ENCODE peak calls at places on chromosome X, in seven cellular contexts. One of them, this sample, is unnamed. For H3K4me1, the result is how much of the 10 kb centered on the place peaks cover.

GRCh38 chrX:53494427-53494826 is 60.3 kb upstream of the HSD17B10 start:
- DNase-seq in K562: no peak
- DNase-seq in A549: no peak
- DNase-seq in GM12878: no peak
- DNase-seq in SK-N-SH: peak
- DNase-seq in HepG2: no peak
- DNase-seq in H1: no peak
- DNase-seq in this sample: peak

GRCh38 chrX:53714580-53715335 is 28.2 kb upstream of the HUWE1 start:
- DNase-seq in GM12878: peak
- DNase-seq in HepG2: no peak
- DNase-seq in SK-N-SH: no peak
- DNase-seq in K562: no peak
- DNase-seq in H1: no peak
- DNase-seq in A549: no peak
- DNase-seq in this sample: peak

GRCh38 chrX:121876316-121876715 is 828.9 kb downstream of the GLUD2 start:
- DNase-seq in GM12878: no peak
- DNase-seq in SK-N-SH: no peak
- DNase-seq in HepG2: no peak
- DNase-seq in K562: no peak
- DNase-seq in H1: no peak
- DNase-seq in A549: no peak
- DNase-seq in this sample: no peak

GRCh38 chrX:108090474-108091265 is 672 bp downstream of the PSMD10 start:
- DNase-seq in H1: no peak
- DNase-seq in A549: peak
- DNase-seq in GM12878: no peak
- DNase-seq in K562: no peak
- DNase-seq in SK-N-SH: no peak
- DNase-seq in HepG2: peak
- DNase-seq in this sample: peak

GRCh38 chrX:51257490-51257889 is 75.1 kb upstream of the NUDT10 start:
- DNase-seq in K562: no peak
- DNase-seq in H1: no peak
- DNase-seq in GM12878: no peak
- DNase-seq in A549: no peak
- DNase-seq in HepG2: no peak
- DNase-seq in SK-N-SH: no peak
- DNase-seq in this sample: no peak

GRCh38 chrX:12794654-12795053 is 3.4 kb downstream of the PRPS2 start:
- DNase-seq in SK-N-SH: no peak
- DNase-seq in HepG2: no peak
- DNase-seq in A549: no peak
- DNase-seq in K562: no peak
- DNase-seq in GM12878: no peak
- DNase-seq in H1: no peak
- DNase-seq in this sample: no peak

GRCh38 chrX:17052210-17052609 is 105.8 kb downstream of the REPS2 start:
- DNase-seq in HepG2: no peak
- DNase-seq in GM12878: no peak
- DNase-seq in K562: no peak
- DNase-seq in SK-N-SH: no peak
- DNase-seq in A549: no peak
- DNase-seq in H1: no peak
- DNase-seq in this sample: no peak

GRCh38 chrX:68865300-68865699 is 36.5 kb downstream of the EFNB1 start:
- DNase-seq in SK-N-SH: no peak
- DNase-seq in H1: no peak
- DNase-seq in GM12878: no peak
- DNase-seq in K562: no peak
- DNase-seq in A549: no peak
- DNase-seq in HepG2: no peak
- DNase-seq in this sample: no peak

GRCh38 chrX:101081257-101081656 is 2.6 kb downstream of the TMEM35A start:
- DNase-seq in SK-N-SH: no peak
- DNase-seq in A549: no peak
- DNase-seq in GM12878: no peak
- DNase-seq in K562: no peak
- DNase-seq in HepG2: no peak
- DNase-seq in H1: no peak
- DNase-seq in this sample: no peak

GRCh38 chrX:69968956-69969355 is 80.8 kb downstream of the AWAT2 start:
- DNase-seq in GM12878: no peak
- DNase-seq in HepG2: no peak
- DNase-seq in K562: no peak
- DNase-seq in A549: no peak
- DNase-seq in SK-N-SH: no peak
- DNase-seq in H1: no peak
- DNase-seq in this sample: no peak

GRCh38 chrX:141278306-141278705 is 36.0 kb upstream of the SPANXC start:
- DNase-seq in H1: no peak
- DNase-seq in K562: peak
- DNase-seq in GM12878: no peak
- DNase-seq in A549: no peak
- DNase-seq in HepG2: peak
- DNase-seq in SK-N-SH: peak
- DNase-seq in this sample: peak

GRCh38 chrX:19332983-19333382 is 10.7 kb upstream of the PDHA1 start:
- DNase-seq in A549: no peak
- DNase-seq in SK-N-SH: peak
- DNase-seq in K562: no peak
- DNase-seq in GM12878: no peak
- DNase-seq in HepG2: no peak
- DNase-seq in H1: no peak
- DNase-seq in this sample: peak

GRCh38 chrX:45767021-45767491 is 566.4 kb upstream of the DIPK2B start:
- DNase-seq in H1: no peak
- DNase-seq in GM12878: no peak
- DNase-seq in SK-N-SH: no peak
- DNase-seq in A549: no peak
- DNase-seq in HepG2: no peak
- DNase-seq in K562: no peak
- DNase-seq in this sample: peak

GRCh38 chrX:22800360-22800759 is 199.4 kb upstream of the DDX53 start:
- DNase-seq in K562: no peak
- DNase-seq in A549: no peak
- DNase-seq in H1: no peak
- DNase-seq in GM12878: no peak
- DNase-seq in HepG2: no peak
- DNase-seq in SK-N-SH: no peak
- DNase-seq in this sample: peak

GRCh38 chrX:75365243-75365975 is 91.5 kb downstream of the UPRT start:
- DNase-seq in SK-N-SH: no peak
- DNase-seq in H1: no peak
- DNase-seq in K562: no peak
- DNase-seq in A549: no peak
- DNase-seq in GM12878: no peak
- DNase-seq in HepG2: no peak
- DNase-seq in this sample: no peak

GRCh38 chrX:107840971-107841370 is 15.3 kb downstream of the MID2 start:
- DNase-seq in GM12878: no peak
- DNase-seq in H1: no peak
- DNase-seq in A549: no peak
- DNase-seq in K562: no peak
- DNase-seq in HepG2: no peak
- DNase-seq in SK-N-SH: no peak
- DNase-seq in this sample: no peak

GRCh38 chrX:133776072-133776471 is 209.3 kb downstream of the GPC3 start:
- DNase-seq in A549: no peak
- DNase-seq in HepG2: no peak
- DNase-seq in GM12878: no peak
- DNase-seq in K562: peak
- DNase-seq in SK-N-SH: peak
- DNase-seq in H1: peak
- DNase-seq in this sample: no peak

GRCh38 chrX:3651272-3651671 is 62.2 kb downstream of the PRKX start:
- DNase-seq in GM12878: no peak
- DNase-seq in K562: no peak
- DNase-seq in SK-N-SH: peak
- DNase-seq in HepG2: no peak
- DNase-seq in A549: no peak
- DNase-seq in H1: no peak
- DNase-seq in this sample: peak

GRCh38 chrX:118199997-118200396 is 83.4 kb upstream of the KLHL13 start:
- DNase-seq in HepG2: no peak
- DNase-seq in GM12878: no peak
- DNase-seq in K562: no peak
- DNase-seq in A549: no peak
- DNase-seq in H1: no peak
- DNase-seq in SK-N-SH: no peak
- DNase-seq in this sample: no peak

GRCh38 chrX:108235990-108236389 is 144.4 kb downstream of the ATG4A start:
- DNase-seq in HepG2: no peak
- DNase-seq in GM12878: no peak
- DNase-seq in SK-N-SH: no peak
- DNase-seq in A549: no peak
- DNase-seq in K562: no peak
- DNase-seq in H1: no peak
- DNase-seq in this sample: no peak

DNA sequence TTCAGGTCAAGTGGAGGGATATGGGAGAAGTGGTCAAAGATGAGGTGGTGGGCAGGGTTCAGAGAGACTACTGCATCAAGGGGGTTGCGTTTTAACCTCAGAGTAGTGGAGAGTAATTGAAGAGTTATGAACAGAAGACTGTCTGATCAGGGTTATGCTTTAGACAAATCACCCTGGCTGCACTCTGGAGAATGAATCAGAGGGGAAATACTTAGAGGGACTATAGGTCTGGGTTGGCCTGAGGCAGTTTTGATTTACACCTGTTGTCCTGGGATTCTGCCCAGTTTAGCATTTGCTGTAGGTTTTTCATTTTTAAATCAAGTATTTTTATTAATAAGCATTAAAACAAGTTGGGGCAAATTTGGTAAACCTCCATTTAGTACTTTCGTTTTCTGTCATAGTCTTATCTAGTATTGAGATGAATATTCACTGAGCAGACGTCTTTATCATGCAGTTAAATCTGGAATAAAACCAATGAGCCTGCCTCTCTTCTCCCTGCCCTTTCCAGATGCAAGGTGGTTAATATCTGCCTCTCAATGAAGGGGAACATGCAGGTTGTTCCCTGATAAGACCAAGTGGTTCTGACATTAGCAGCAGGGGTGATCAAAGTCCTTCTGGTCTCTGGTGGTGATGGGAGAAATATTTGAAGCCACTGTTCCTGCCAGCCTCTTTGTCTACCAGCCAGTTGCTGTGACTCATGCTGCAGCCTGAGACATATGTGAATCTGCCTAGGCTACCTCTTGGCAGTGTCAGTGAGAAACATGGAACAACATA is 116.0 kb upstream of the RPS6KA3 start:
- DNase-seq in K562: no peak
- DNase-seq in GM12878: peak
- DNase-seq in HepG2: peak
- DNase-seq in H1: no peak
- DNase-seq in SK-N-SH: peak
- DNase-seq in A549: peak
- DNase-seq in this sample: no peak
- TF ChIP-seq RFX5 in K562: no peak
- TF ChIP-seq RFX5 in GM12878: no peak
- TF ChIP-seq RFX5 in HepG2: no peak
- TF ChIP-seq RFX5 in H1: no peak
- TF ChIP-seq RFX5 in SK-N-SH: no peak
- TF ChIP-seq RFX5 in A549: no peak
- TF ChIP-seq RFX5 in this sample: no peak

DNA sequence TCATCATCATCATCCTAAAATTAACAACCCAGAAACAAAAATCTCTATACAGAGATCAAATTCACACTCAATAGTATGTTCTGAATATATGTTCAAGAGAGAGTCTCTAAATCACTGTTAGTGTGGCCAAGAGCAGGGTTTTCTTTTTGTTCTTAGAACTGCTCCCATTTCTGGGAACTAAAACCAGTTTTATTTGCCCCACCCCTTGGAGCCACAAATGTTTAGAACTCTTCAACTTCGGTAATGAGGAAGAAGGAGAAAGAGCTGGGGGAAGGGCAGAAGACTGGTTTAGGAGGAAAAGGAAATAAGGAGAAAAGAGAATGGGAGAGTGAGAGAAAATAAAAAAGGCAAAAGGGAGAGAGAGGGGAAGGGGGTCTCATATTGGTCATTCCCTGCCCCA is 32.3 kb downstream of the CYBB start:
- DNase-seq in A549: no peak
- DNase-seq in K562: no peak
- DNase-seq in SK-N-SH: no peak
- DNase-seq in H1: no peak
- DNase-seq in HepG2: no peak
- DNase-seq in GM12878: no peak
- DNase-seq in this sample: no peak
- H3K4me1 ChIP-seq in A549: under half
- H3K4me1 ChIP-seq in K562: under half
- H3K4me1 ChIP-seq in SK-N-SH: under half
- H3K4me1 ChIP-seq in H1: under half
- H3K4me1 ChIP-seq in HepG2: under half
- H3K4me1 ChIP-seq in GM12878: under half
- H3K4me1 ChIP-seq in this sample: under half

DNA sequence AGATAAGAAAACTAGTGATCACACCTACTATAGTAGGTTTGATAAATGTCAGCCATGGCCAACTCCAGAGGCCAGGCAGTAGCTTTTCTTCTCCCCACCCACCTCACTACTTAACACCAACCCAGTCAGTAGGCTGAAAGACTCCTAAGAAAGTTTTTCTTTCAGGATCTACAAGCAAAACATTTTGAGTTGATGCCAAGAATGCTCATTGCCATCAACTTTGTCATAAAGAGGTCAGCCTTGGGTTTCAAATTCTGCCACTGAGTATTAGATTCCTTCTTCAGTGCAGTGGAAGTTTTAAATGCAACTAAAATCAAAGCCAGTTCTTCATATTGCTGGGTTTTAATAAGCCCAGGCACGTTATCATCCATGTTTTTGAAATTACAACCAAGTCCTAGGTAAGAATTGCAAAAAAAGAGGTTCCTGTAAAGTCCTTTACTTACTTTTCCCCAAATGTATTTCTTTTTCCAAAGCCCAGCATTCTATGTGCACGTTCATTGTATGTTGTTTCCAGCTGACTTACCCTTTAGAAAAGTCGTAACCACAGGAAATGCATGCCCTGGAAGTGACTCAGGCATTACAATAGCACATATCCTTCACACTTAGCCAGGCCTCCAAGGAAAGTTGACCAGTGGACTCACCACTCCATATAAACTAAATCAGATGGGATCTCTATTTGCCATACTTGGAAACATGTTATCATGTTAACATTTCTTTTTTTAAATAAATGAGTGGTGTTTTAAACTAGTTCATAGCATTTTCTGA is 229.9 kb downstream of the SOX3 start:
- DNase-seq in HepG2: no peak
- DNase-seq in H1: peak
- DNase-seq in GM12878: no peak
- DNase-seq in K562: no peak
- DNase-seq in SK-N-SH: no peak
- DNase-seq in A549: no peak
- DNase-seq in this sample: peak
- TF ChIP-seq RFX5 in HepG2: no peak
- TF ChIP-seq RFX5 in H1: no peak
- TF ChIP-seq RFX5 in GM12878: no peak
- TF ChIP-seq RFX5 in K562: no peak
- TF ChIP-seq RFX5 in SK-N-SH: no peak
- TF ChIP-seq RFX5 in A549: no peak
- TF ChIP-seq RFX5 in this sample: no peak

GRCh38 chrX:120305531-120306145 is 5.6 kb downstream of the TMEM255A start:
- DNase-seq in GM12878: no peak
- DNase-seq in K562: no peak
- DNase-seq in H1: no peak
- DNase-seq in HepG2: no peak
- DNase-seq in A549: no peak
- DNase-seq in SK-N-SH: no peak
- DNase-seq in this sample: no peak
- H3K4me1 ChIP-seq in GM12878: under half
- H3K4me1 ChIP-seq in K562: under half
- H3K4me1 ChIP-seq in H1: under half
- H3K4me1 ChIP-seq in HepG2: under half
- H3K4me1 ChIP-seq in A549: under half
- H3K4me1 ChIP-seq in SK-N-SH: under half
- H3K4me1 ChIP-seq in this sample: under half